ENCODE peak calls at places on chromosomes 4 and X, in ten cellular contexts. D is right lobe of liver, H is astrocyte, X is OCI-LY7, E is choroid plexus epithelial cell, K is fibroblast of the aortic adventitia, A is GM06990, I is AG04449, F is cardiac fibroblast, P is epithelial cell of proximal tubule. V is an unnamed sample.
A peak's percentile ranks its signal among the peaks of the same experiment; 100 is the strongest.

GRCh38 chr4:81491943-81492342 is 20.2 kb upstream of the RASGEF1B start:
- DNase-seq in H (no peak), P (no peak), F (peak; percentile 43), I (no peak), X (peak; percentile 41), A (no peak), E (peak; percentile 62), D (no peak), K (no peak), V (no peak)

GRCh38 chrX:139025822-139026221 is 314.3 kb upstream of the FGF13 start:
- DNase-seq in K (no peak), E (no peak), A (no peak), D (no peak), P (no peak), H (no peak), F (no peak), X (no peak), I (no peak), V (no peak)

GRCh38 chr4:82491251-82491960 is 61.0 kb downstream of the ENOPH1 start:
- DNase-seq in A (no peak), I (no peak), E (peak; percentile 9), H (no peak), D (no peak), X (no peak), F (no peak), P (no peak), K (no peak), V (no peak)

GRCh38 chr4:102449751-102450352 is 51.3 kb upstream of the NFKB1 start:
- DNase-seq in A (peak; percentile 9), K (peak; percentile 76), F (peak; percentile 80), I (no peak), E (peak; percentile 84), D (no peak), H (peak; percentile 36), X (peak; percentile 68), P (no peak), V (no peak)

GRCh38 chr4:183588169-183588675 is 70.8 kb downstream of the RWDD4 start:
- DNase-seq in K (peak; percentile 67), X (no peak), A (no peak), F (no peak), I (no peak), D (no peak), E (peak; percentile 25), P (no peak), H (peak; percentile 54), V (no peak)

GRCh38 chrX:31240982-31241381 is 169.1 kb upstream of the FTHL17 start:
- DNase-seq in A (no peak), P (no peak), D (no peak), X (peak; percentile 47), F (no peak), I (no peak), E (no peak), K (no peak), H (no peak), V (no peak)

GRCh38 chr4:129098578-129098977 is 2.6 kb downstream of the C4orf33 start:
- DNase-seq in A (no peak), E (no peak), I (no peak), D (no peak), X (no peak), K (no peak), H (no peak), F (no peak), P (no peak), V (no peak)

GRCh38 chrX:105845661-105846060 is 23.3 kb downstream of the NRK start:
- DNase-seq in I (no peak), D (no peak), X (no peak), H (no peak), K (no peak), A (no peak), P (no peak), F (no peak), E (no peak), V (no peak)

GRCh38 chrX:104047171-104047570 is 7.4 kb downstream of the H2BW2 start:
- DNase-seq in A (no peak), I (no peak), X (no peak), H (no peak), K (no peak), E (no peak), F (no peak), P (no peak), D (no peak), V (no peak)

GRCh38 chrX:71147496-71148277 is 3.0 kb downstream of the NLGN3 start:
- DNase-seq in F (no peak), X (peak; percentile 3), I (no peak), K (no peak), P (no peak), H (no peak), E (no peak), A (no peak), D (no peak), V (no peak)

GRCh38 chr4:158850800-158851644 is 82.2 kb downstream of the FNIP2 start:
- DNase-seq in D (no peak), K (peak; percentile 79), X (peak; percentile 25), A (no peak), I (no peak), E (peak; percentile 67), H (peak; percentile 8), P (no peak), F (peak; percentile 68), V (no peak)

GRCh38 chr4:31234494-31234893 is 514.3 kb downstream of the PCDH7 start:
- DNase-seq in D (no peak), K (no peak), X (no peak), A (peak; percentile 9), I (no peak), F (no peak), P (no peak), E (no peak), H (no peak), V (peak; percentile 17)

GRCh38 chrX:132043977-132044376 is 20.9 kb downstream of the STK26 start:
- DNase-seq in X (no peak), P (no peak), A (no peak), H (no peak), F (no peak), E (no peak), I (no peak), D (no peak), K (no peak), V (no peak)

GRCh38 chrX:16725067-16725466 is 5.7 kb downstream of the SYAP1 start:
- DNase-seq in E (no peak), D (no peak), H (no peak), K (no peak), I (no peak), F (no peak), X (no peak), P (no peak), A (no peak), V (no peak)

GRCh38 chrX:23784487-23785301 is 1.7 kb downstream of the SAT1 start:
- DNase-seq in E (peak; percentile 89), K (peak; percentile 86), F (peak; percentile 91), X (peak; percentile 63), I (no peak), P (no peak), H (peak; percentile 81), D (no peak), A (no peak), V (no peak)

GRCh38 chr4:148109216-148109615 is 333.0 kb downstream of the NR3C2 start:
- DNase-seq in X (no peak), F (no peak), H (no peak), E (no peak), D (no peak), K (no peak), P (no peak), A (no peak), I (no peak), V (no peak)

DNA sequence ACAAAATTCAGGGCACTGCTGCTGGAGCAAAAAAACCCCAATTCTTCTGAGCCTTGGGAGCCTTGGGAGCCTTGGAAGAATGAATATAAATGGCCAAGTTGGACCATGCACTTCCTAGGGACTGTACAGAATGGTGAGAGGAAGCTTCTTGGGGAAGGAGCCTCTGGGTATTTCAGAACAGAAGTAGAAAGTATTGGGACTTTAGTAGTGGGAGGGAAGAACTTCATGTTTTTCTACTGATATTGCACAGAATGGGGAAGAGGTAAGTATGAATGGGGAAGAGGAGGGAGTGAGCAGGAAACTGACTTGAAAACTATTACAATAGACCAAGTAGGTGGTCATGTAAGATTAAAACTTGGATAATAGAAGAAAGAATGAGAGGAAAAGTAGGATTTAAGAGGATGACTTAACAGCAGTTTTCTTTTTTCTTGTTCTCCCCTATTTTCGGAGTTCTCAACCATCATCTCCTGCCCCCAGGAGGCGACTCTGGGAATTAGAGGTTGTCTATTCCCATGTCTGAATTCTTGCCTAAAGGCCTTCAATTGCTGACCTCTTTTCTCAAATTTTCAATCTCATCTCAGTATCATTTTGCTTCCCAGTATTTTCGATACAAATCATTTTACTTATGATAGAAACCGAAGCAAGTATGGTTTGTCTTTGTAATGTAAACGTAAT is 44.5 kb upstream of the TAPT1 start:
- DNase-seq in D (no peak), X (peak; percentile 25), F (peak; percentile 10), K (no peak), E (no peak), I (no peak), P (no peak), A (no peak), H (no peak), V (peak; percentile 23)
- TF ChIP-seq CTCF in D (peak; percentile 9), X (peak; percentile 74), F (peak; percentile 23), K (no peak), E (peak; percentile 25), I (no peak), P (peak; percentile 35), A (no peak), H (no peak), V (no peak)

DNA sequence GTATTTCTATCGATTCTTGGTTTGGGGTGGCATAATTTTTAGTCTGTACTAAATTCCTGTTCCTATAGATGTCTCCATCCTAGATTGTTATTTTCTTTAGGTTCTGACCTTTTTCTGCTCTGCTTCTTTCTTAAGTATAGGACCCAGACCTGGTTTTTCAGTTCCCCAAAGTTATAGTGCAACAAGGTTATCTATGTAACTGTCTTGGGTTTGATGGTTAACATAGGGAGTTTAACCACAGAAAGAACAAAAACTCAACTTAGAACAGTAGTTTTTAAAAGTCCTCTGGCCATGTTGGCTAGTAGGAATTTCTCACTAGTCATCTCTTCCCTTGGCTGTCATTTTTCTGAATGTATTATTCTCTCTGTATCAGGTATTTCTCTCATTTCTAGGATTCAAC is 38.8 kb upstream of the MAD2L1 start:
- DNase-seq in E (no peak), F (no peak), K (no peak), A (no peak), P (no peak), H (no peak), D (no peak), I (no peak), X (peak; percentile 29), V (no peak)
- TF ChIP-seq CTCF in E (no peak), F (no peak), K (no peak), A (no peak), P (no peak), H (no peak), D (no peak), I (no peak), X (no peak), V (no peak)

DNA sequence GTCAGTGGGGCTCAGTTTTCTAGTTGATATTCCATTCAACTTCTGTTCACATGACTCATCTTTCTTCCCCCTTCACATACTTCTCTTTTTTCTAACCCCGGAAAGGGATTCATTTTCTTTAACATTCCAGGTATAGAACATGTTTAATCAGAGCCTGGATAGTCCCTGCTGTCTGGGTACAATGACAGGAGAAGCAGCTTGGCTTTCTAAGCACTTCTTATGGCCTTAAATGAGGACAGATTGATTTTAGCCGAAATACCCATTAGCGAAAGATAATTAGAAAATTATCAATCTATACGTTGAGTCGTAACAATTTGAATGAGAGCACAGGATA is 62.3 kb downstream of the PPP1R2C start:
- DNase-seq in K (no peak), A (no peak), P (no peak), F (no peak), D (no peak), H (no peak), X (no peak), E (no peak), I (no peak), V (no peak)
- TF ChIP-seq CTCF in K (no peak), A (no peak), P (no peak), F (no peak), D (no peak), H (no peak), X (no peak), E (no peak), I (no peak), V (no peak)

GRCh38 chrX:42290608-42291007 is 367.3 kb upstream of the CASK start:
- DNase-seq in P (no peak), E (peak; percentile 16), X (peak; percentile 11), A (no peak), F (peak; percentile 10), D (no peak), I (no peak), K (peak; percentile 2), H (no peak), V (no peak)
- TF ChIP-seq CTCF in P (peak; percentile 48), E (peak; percentile 30), X (peak; percentile 52), A (peak; percentile 39), F (no peak), D (peak; percentile 27), I (peak; percentile 5), K (peak; percentile 14), H (peak; percentile 7), V (no peak)